ENCODE peak calls at places on chromosome 9, in five cellular contexts. Y is tibial nerve, W is uterus, E is heart left ventricle, G is lower leg skin. C is an unnamed sample.
A peak's percentile ranks its signal among the peaks of the same experiment; 100 is the strongest.

GRCh38 chr9:100515578-100516494 is 42.9 kb downstream of the TMEFF1 start:
- DNase-seq in Y (no peak), W (no peak), E (no peak), G (no peak), C (no peak)

GRCh38 chr9:29514336-29514735 is 1941.1 kb upstream of the C9orf72 start:
- DNase-seq in Y (no peak), W (no peak), E (no peak), G (no peak), C (no peak)

GRCh38 chr9:114300153-114300845 is 22.6 kb upstream of the ORM1 start:
- DNase-seq in Y (no peak), W (peak; percentile 7), E (no peak), G (peak; percentile 58), C (no peak)

GRCh38 chr9:116452634-116453033 is 234.5 kb upstream of the TRIM32 start:
- DNase-seq in Y (no peak), W (no peak), E (no peak), G (no peak), C (no peak)

GRCh38 chr9:114313186-114313585 is 9.7 kb upstream of the ORM1 start:
- DNase-seq in Y (no peak), W (no peak), E (no peak), G (peak; percentile 21), C (no peak)

GRCh38 chr9:6708732-6709131 is 49.0 kb upstream of the KDM4C start:
- DNase-seq in Y (no peak), W (no peak), E (no peak), G (no peak), C (no peak)

GRCh38 chr9:82454509-82455190 is 466.1 kb downstream of the SPATA31D1 start:
- DNase-seq in Y (no peak), W (no peak), E (no peak), G (no peak), C (no peak)

GRCh38 chr9:119078015-119078414 is 291.2 kb downstream of the BRINP1 start:
- DNase-seq in Y (no peak), W (no peak), E (no peak), G (no peak), C (no peak)

GRCh38 chr9:111366978-111367377 is 37.0 kb upstream of the OR2K2 start:
- DNase-seq in Y (no peak), W (no peak), E (no peak), G (no peak), C (no peak)

GRCh38 chr9:97758334-97758916 is 61.3 kb upstream of the XPA start:
- DNase-seq in Y (no peak), W (no peak), E (no peak), G (peak; percentile 10), C (no peak)

GRCh38 chr9:27408523-27408922 is 111.6 kb upstream of the EQTN start:
- DNase-seq in Y (no peak), W (no peak), E (no peak), G (no peak), C (no peak)

GRCh38 chr9:38670542-38671371 is 49.2 kb downstream of the FAM240B start:
- DNase-seq in Y (no peak), W (no peak), E (no peak), G (no peak), C (no peak)

GRCh38 chr9:77583366-77583626 is 64.8 kb downstream of the GNA14 start:
- DNase-seq in Y (no peak), W (no peak), E (no peak), G (no peak), C (no peak)

GRCh38 chr9:93460689-93461413 is 7.5 kb upstream of the FAM120AOS start:
- DNase-seq in Y (no peak), W (no peak), E (no peak), G (no peak), C (no peak)

GRCh38 chr9:68509689-68510088 is 31.0 kb downstream of the TMEM252 start:
- DNase-seq in Y (no peak), W (no peak), E (no peak), G (no peak), C (no peak)

GRCh38 chr9:2907401-2907800 is 63.5 kb upstream of the PUM3 start:
- DNase-seq in Y (no peak), W (no peak), E (no peak), G (no peak), C (no peak)

GRCh38 chr9:38142201-38142600 is 73.2 kb upstream of the SHB start:
- DNase-seq in Y (no peak), W (no peak), E (no peak), G (no peak), C (no peak)

GRCh38 chr9:37269221-37269620 is 148.8 kb downstream of the ZCCHC7 start:
- DNase-seq in Y (no peak), W (no peak), E (no peak), G (no peak), C (no peak)

GRCh38 chr9:89676281-89676680 is 71.5 kb downstream of the GADD45G start:
- DNase-seq in Y (no peak), W (no peak), E (peak; percentile 69), G (no peak), C (no peak)

GRCh38 chr9:119283118-119283794 is 86.0 kb downstream of the BRINP1 start:
- DNase-seq in Y (no peak), W (no peak), E (no peak), G (no peak), C (no peak)

GRCh38 chr9:37840560-37841194 is 40.1 kb downstream of the DCAF10 start:
- DNase-seq in Y (no peak), W (no peak), E (no peak), G (no peak), C (no peak)

GRCh38 chr9:74887041-74887980 is at the start of gene TRPM6:
- DNase-seq in Y (peak; percentile 64), W (peak; percentile 63), E (peak; percentile 79), G (peak; percentile 96), C (peak; percentile 54)

GRCh38 chr9:237141-237857 is 22.6 kb downstream of the DOCK8 start:
- DNase-seq in Y (no peak), W (no peak), E (no peak), G (no peak), C (no peak)

GRCh38 chr9:20319641-20320337 is 302.5 kb downstream of the MLLT3 start:
- DNase-seq in Y (no peak), W (no peak), E (no peak), G (no peak), C (no peak)

GRCh38 chr9:69433426-69433825 is 108.4 kb downstream of the ENTREP1 start:
- DNase-seq in Y (no peak), W (no peak), E (no peak), G (no peak), C (no peak)

GRCh38 chr9:86187121-86187520 is 72.3 kb downstream of the C9orf153 start:
- DNase-seq in Y (no peak), W (no peak), E (no peak), G (no peak), C (no peak)

GRCh38 chr9:12798066-12798770 is 23.4 kb downstream of the LURAP1L start:
- DNase-seq in Y (no peak), W (no peak), E (no peak), G (no peak), C (no peak)

GRCh38 chr9:99822096-99822595 is 461 bp downstream of the NR4A3 start:
- DNase-seq in Y (no peak), W (no peak), E (no peak), G (no peak), C (no peak)

DNA sequence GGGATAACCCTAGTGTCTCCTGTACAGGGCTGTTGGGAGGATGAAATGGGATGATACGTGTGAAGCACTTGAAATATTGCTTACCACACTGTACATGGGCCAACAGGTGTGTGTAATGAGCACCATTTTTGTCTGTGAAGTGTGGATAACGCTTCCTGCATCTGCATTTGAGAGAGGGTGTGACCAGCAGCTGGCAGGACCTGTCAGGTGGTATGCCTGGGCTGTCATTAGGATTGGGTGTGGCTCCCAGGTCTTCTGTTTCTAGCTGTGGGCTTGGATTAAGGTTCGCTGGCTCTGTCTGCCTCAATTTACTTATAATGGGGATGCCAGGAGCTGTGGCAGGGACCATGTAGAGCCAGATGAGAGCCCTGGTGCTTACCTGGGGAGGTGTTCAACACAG is 74.4 kb downstream of the PRRT1B start:
- DNase-seq in Y (no peak), W (no peak), E (no peak), G (no peak), C (no peak)
- TF ChIP-seq POLR2A in Y (no peak), W (no peak), E (no peak), G (no peak), C (no peak)

DNA sequence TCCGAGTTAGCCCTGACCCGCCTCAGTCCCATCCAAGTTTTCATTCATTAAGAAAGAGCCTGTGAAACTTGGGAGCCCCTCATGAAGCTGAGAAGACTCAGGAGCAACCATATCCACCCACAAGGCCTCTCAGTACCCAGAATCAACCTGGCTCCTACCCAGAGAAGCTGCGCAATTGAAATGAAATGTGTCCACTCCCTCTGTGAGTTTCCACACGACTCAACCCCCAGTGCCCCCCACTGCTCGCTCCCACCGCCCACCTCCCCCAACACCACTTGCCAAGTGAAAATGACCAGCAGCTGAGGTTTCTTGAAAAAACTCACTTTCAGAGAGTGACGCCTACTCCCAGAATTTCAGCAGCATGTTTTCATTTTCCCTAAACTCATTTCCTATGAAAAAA is 104.6 kb downstream of the CDK5RAP2 start:
- DNase-seq in Y (peak; percentile 24), W (no peak), E (peak; percentile 24), G (peak; percentile 87), C (peak; percentile 65)
- TF ChIP-seq POLR2A in Y (no peak), W (no peak), E (no peak), G (no peak), C (no peak)

DNA sequence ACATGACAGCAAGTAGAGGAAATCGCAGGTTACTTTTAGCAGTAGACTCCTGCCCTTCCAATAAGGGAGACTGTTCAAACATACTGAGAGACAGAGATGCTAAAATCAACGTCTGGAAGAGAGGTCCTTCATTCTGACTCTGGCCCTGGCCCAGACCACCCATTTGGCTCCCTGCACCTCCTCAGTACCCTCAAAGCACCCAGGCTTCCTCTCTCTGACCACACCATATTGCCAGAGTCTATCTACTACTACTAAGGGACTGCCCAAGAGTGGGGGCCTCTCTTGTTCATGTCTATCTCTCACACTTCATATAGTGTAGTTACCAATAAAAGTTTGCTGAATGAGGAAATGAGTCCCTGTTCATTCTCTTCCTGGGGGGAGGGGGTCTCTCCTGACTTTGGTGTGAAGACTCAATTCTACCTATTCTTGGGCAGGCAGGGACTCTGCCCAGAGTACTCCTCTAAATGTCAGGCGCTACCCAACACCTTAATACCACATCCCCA is 8.5 kb downstream of the B4GALT1 start:
- DNase-seq in Y (no peak), W (no peak), E (no peak), G (peak; percentile 78), C (no peak)
- TF ChIP-seq POLR2A in Y (no peak), W (no peak), E (no peak), G (no peak), C (no peak)

DNA sequence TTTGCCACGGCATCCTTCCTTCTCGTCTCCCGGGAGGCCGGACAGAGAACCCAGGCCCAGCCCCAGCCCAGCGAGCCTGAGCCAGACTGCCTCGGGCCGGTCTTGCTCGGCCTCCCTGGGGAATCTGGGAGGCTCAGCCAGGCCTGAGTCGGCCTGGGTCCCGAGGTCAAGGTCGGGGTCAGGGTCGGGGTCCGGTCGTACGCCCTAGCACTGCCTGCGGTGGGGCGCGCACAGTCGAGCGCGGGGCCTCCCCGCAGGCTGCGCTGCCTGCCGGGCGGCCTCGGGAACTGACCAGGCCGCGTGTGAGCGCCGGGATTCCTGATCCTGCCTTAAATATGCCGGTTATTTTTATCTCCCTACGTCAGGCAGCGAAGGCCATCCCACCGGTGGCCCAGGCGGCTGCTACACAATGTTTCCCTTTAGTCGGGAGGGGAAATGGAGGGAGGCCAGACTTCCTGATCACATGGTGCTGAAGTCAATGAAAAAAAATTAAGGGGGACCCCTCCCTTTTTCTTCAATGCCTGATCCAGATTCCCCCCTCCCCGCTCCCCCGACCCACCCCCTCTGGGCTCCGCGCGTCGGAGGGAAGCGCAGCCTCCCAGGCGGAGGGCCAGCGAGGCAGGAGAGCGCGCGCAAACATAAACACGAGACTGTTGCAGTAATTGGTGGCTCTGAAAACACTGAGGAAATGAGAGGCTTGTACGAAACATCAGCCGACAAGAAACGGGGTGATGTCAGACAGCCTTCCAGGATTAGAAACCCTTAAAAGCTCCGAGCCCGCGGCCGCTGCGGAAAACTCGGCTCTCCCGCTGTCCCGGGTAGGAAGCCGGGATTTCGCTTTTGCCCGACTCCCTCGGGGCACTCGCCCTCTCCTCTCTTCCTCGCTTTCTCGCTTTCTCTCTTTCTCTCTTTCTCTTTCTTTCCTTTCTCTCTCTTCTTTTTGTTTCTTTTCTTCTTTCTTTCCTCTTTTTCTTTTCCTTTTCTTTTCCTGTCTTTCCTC is 148.2 kb upstream of the KLF4 start:
- DNase-seq in Y (peak; percentile 96), W (peak; percentile 94), E (peak; percentile 94), G (peak; percentile 98), C (peak; percentile 94)
- TF ChIP-seq POLR2A in Y (peak; percentile 95), W (peak; percentile 97), E (peak; percentile 79), G (peak; percentile 95), C (peak; percentile 99)